ENCODE peak calls at places on chromosome 9, in eight cellular contexts. R is HEK293T, N is iPS-NIHi11, I is NCI-H526 treated with DMSO at 0.1 percent for 48 hours, B is NCI-H1417, K is left lung, Q is SK-MEL-5, S is AG08396. L is an unnamed sample.

GRCh38 chr9:32455738-32456137 is 70.3 kb downstream of the RIGI start:
- DNase-seq in B (no peak), K (no peak), I (no peak), N (no peak), S (no peak), R (no peak), Q (no peak), L (no peak)

GRCh38 chr9:34688329-34689161 is 2.5 kb downstream of the CCL19 start:
- DNase-seq in Q (no peak), B (no peak), I (no peak), R (no peak), N (no peak), K (no peak), S (no peak), L (no peak)

GRCh38 chr9:212265-212664 is 2.4 kb upstream of the DOCK8 start:
- DNase-seq in N (no peak), B (no peak), K (no peak), R (no peak), S (no peak), Q (no peak), I (no peak), L (no peak)

GRCh38 chr9:121271368-121272351 is 3.7 kb downstream of the GSN start:
- DNase-seq in I (no peak), R (no peak), S (peak), B (no peak), N (no peak), K (peak), Q (peak), L (peak)

GRCh38 chr9:94084314-94084713 is at the start of gene PTPDC1:
- DNase-seq in R (peak), Q (peak), K (no peak), I (no peak), S (peak), N (peak), B (peak), L (no peak)

GRCh38 chr9:26954050-26954508 is 2.1 kb upstream of the IFT74 start:
- DNase-seq in N (no peak), I (no peak), K (no peak), Q (no peak), S (no peak), R (no peak), B (no peak), L (no peak)

GRCh38 chr9:37999501-38000189 is 69.4 kb downstream of the SHB start:
- DNase-seq in K (no peak), B (peak), Q (no peak), R (no peak), N (no peak), S (no peak), I (no peak), L (no peak)

GRCh38 chr9:115973241-115973640 is 180.3 kb upstream of the PAPPA start:
- DNase-seq in N (no peak), K (no peak), I (peak), B (no peak), S (no peak), Q (no peak), R (no peak), L (no peak)

GRCh38 chr9:128114326-128115186 is 13.0 kb downstream of the PTGES2 start:
- DNase-seq in S (no peak), R (no peak), N (no peak), K (peak), B (no peak), I (no peak), Q (no peak), L (peak)

GRCh38 chr9:92094655-92095054 is 20.6 kb downstream of the SPTLC1 start:
- DNase-seq in K (no peak), I (no peak), N (no peak), S (no peak), Q (peak), R (no peak), B (no peak), L (no peak)

GRCh38 chr9:107158321-107158720 is 124.8 kb upstream of the RAD23B start:
- DNase-seq in N (peak), Q (peak), K (no peak), R (peak), S (peak), B (peak), I (no peak), L (no peak)

GRCh38 chr9:131800366-131800765 is 60.5 kb upstream of the RAPGEF1 start:
- DNase-seq in B (peak), R (no peak), S (no peak), I (no peak), Q (no peak), N (no peak), K (no peak), L (no peak)

GRCh38 chr9:35599763-35600604 is 5.1 kb upstream of the TESK1 start:
- DNase-seq in I (no peak), K (no peak), S (no peak), Q (peak), R (no peak), N (no peak), B (no peak), L (no peak)

GRCh38 chr9:114089206-114089840 is 9.8 kb downstream of the KIF12 start:
- DNase-seq in S (no peak), B (no peak), Q (no peak), N (no peak), K (no peak), R (no peak), I (no peak), L (no peak)

GRCh38 chr9:73807956-73808355 is 656.3 kb downstream of the ANXA1 start:
- DNase-seq in S (no peak), N (no peak), R (no peak), Q (no peak), K (no peak), B (no peak), I (no peak), L (no peak)

GRCh38 chr9:116274293-116274692 is 120.7 kb downstream of the PAPPA start:
- DNase-seq in I (no peak), N (no peak), R (no peak), Q (no peak), B (no peak), S (no peak), K (no peak), L (no peak)

GRCh38 chr9:87844471-87844870 is 38.2 kb upstream of the SPATA31E1 start:
- DNase-seq in R (no peak), K (no peak), Q (no peak), B (no peak), N (no peak), S (no peak), I (no peak), L (no peak)

GRCh38 chr9:125949247-125949646 is 202.1 kb downstream of the PBX3 start:
- DNase-seq in I (no peak), Q (no peak), B (no peak), N (no peak), S (no peak), R (no peak), K (no peak), L (no peak)

GRCh38 chr9:4640027-4640426 is 22.1 kb upstream of the PLPP6 start:
- DNase-seq in S (no peak), K (no peak), B (peak), I (no peak), Q (peak), N (peak), R (peak), L (no peak)